ENCODE peak calls at places on chromosomes 13 and 19, in six cellular contexts. C is HT1080; U is cerebellum; O is activated CD4-positive, alpha-beta T cell treated with anti-CD3 and anti-CD28 coated beads for 1 hour; M is choroid plexus epithelial cell; Y is aorta. T is an unnamed sample.

GRCh38 chr13:44573790-44574465 is 2.2 kb downstream of the TSC22D1 start:
- DNase-seq in C (peak), U (peak), O (no peak), M (peak), Y (no peak), T (peak)

GRCh38 chr13:95392597-95392996 is 91.3 kb upstream of the ABCC4 start:
- DNase-seq in C (no peak), U (no peak), O (no peak), M (no peak), Y (no peak), T (no peak)

GRCh38 chr19:41552558-41552957 is 23.4 kb upstream of the CEACAM21 start:
- DNase-seq in C (no peak), U (no peak), O (no peak), M (no peak), Y (no peak), T (no peak)

GRCh38 chr13:111519041-111519440 is 198.6 kb downstream of the TEX29 start:
- DNase-seq in C (no peak), U (no peak), O (no peak), M (no peak), Y (peak), T (no peak)

GRCh38 chr19:8206147-8207087 is 2.8 kb upstream of the CERS4 start:
- DNase-seq in C (no peak), U (no peak), O (no peak), M (no peak), Y (no peak), T (no peak)

GRCh38 chr13:91482427-91482826 is 84.0 kb downstream of the GPC5 start:
- DNase-seq in C (peak), U (no peak), O (no peak), M (peak), Y (no peak), T (no peak)

GRCh38 chr13:41311607-41312500 is 787 bp downstream of the NAA16 start:
- DNase-seq in C (peak), U (peak), O (peak), M (peak), Y (peak), T (peak)

GRCh38 chr19:5895409-5895808 is 8.2 kb downstream of the NDUFA11 start:
- DNase-seq in C (no peak), U (no peak), O (no peak), M (no peak), Y (no peak), T (no peak)

GRCh38 chr13:27424246-27425150 is at the start of gene GTF3A:
- DNase-seq in C (peak), U (peak), O (peak), M (peak), Y (peak), T (peak)

GRCh38 chr13:38530492-38530891 is 156.4 kb upstream of the FREM2 start:
- DNase-seq in C (no peak), U (no peak), O (no peak), M (peak), Y (no peak), T (peak)

GRCh38 chr13:67048793-67049150 is 181.4 kb downstream of the PCDH9 start:
- DNase-seq in C (no peak), U (no peak), O (no peak), M (peak), Y (no peak), T (peak)

GRCh38 chr13:63088226-63088625 is 1672.6 kb upstream of the PCDH20 start:
- DNase-seq in C (peak), U (no peak), O (no peak), M (peak), Y (no peak), T (peak)

GRCh38 chr19:42246143-42246868 is 3.9 kb upstream of the GSK3A start:
- DNase-seq in C (peak), U (peak), O (no peak), M (peak), Y (peak), T (peak)

GRCh38 chr13:108508263-108508662 is 121.1 kb upstream of the MYO16 start:
- DNase-seq in C (peak), U (no peak), O (no peak), M (peak), Y (no peak), T (peak)

GRCh38 chr13:110005563-110005962 is 219.2 kb upstream of the IRS2 start:
- DNase-seq in C (peak), U (no peak), O (no peak), M (no peak), Y (no peak), T (no peak)

GRCh38 chr19:44752816-44753618 is 4.5 kb downstream of the BCL3 start:
- DNase-seq in C (peak), U (no peak), O (peak), M (peak), Y (peak), T (peak)

GRCh38 chr19:1911995-1912394 is 6.8 kb downstream of the ADAT3 start:
- DNase-seq in C (no peak), U (no peak), O (no peak), M (no peak), Y (no peak), T (no peak)